ENCODE peak calls at places on chromosomes 7 and 10, in eight cellular contexts. D is IMR-90, H is fibroblast of lung, W is suprapubic skin, F is mammary epithelial cell, B is esophagus squamous epithelium, S is breast epithelium, T is heart left ventricle. N is an unnamed sample.

GRCh38 chr10:111109506-111110242 is 32.8 kb downstream of the ADRA2A start:
- DNase-seq in D (no peak), H (no peak), W (no peak), F (no peak), B (no peak), S (no peak), T (no peak), N (no peak)

GRCh38 chr10:18122753-18123152 is 17.5 kb upstream of the CACNB2 start:
- DNase-seq in D (no peak), H (no peak), W (no peak), F (no peak), B (no peak), S (no peak), T (no peak), N (no peak)

GRCh38 chr7:48285365-48285764 is 114.1 kb downstream of the ABCA13 start:
- DNase-seq in D (peak; percentile 83), H (peak; percentile 48), W (no peak), F (peak; percentile 63), B (no peak), S (no peak), T (no peak), N (no peak)

GRCh38 chr7:155734445-155734809 is 77.8 kb downstream of the SHH start:
- DNase-seq in D (no peak), H (peak; percentile 47), W (no peak), F (peak; percentile 19), B (no peak), S (no peak), T (no peak), N (no peak)

GRCh38 chr7:77327067-77327931 is 88.8 kb downstream of the GSAP start:
- DNase-seq in D (peak; percentile 91), H (peak; percentile 51), W (peak; percentile 74), F (peak; percentile 74), B (no peak), S (peak; percentile 26), T (peak; percentile 65), N (no peak)

GRCh38 chr7:29888006-29888405 is 81.7 kb downstream of the WIPF3 start:
- DNase-seq in D (no peak), H (no peak), W (no peak), F (no peak), B (no peak), S (no peak), T (no peak), N (no peak)

GRCh38 chr7:44849277-44850210 is 1.7 kb upstream of the H2AZ2 start:
- DNase-seq in D (peak; percentile 66), H (peak; percentile 86), W (no peak), F (peak; percentile 36), B (no peak), S (no peak), T (no peak), N (no peak)

GRCh38 chr10:89301721-89302445 is at the start of gene IFIT2:
- DNase-seq in D (peak; percentile 80), H (peak; percentile 77), W (no peak), F (peak; percentile 66), B (no peak), S (no peak), T (peak; percentile 58), N (peak; percentile 55)

GRCh38 chr7:74612015-74612829 is 45.3 kb upstream of the GTF2I start:
- DNase-seq in D (no peak), H (peak; percentile 59), W (no peak), F (peak; percentile 86), B (no peak), S (peak; percentile 94), T (no peak), N (no peak)

GRCh38 chr7:111750168-111750715 is 187.9 kb upstream of the IMMP2L start:
- DNase-seq in D (no peak), H (no peak), W (no peak), F (no peak), B (no peak), S (no peak), T (no peak), N (no peak)

GRCh38 chr10:4443419-4443818 is 382.6 kb upstream of the AKR1E2 start:
- DNase-seq in D (no peak), H (no peak), W (no peak), F (no peak), B (no peak), S (no peak), T (no peak), N (no peak)

GRCh38 chr7:36623247-36623646 is 101.0 kb downstream of the AOAH start:
- DNase-seq in D (no peak), H (no peak), W (no peak), F (no peak), B (no peak), S (no peak), T (no peak), N (no peak)

GRCh38 chr7:16023046-16023445 is 336.6 kb upstream of the MEOX2 start:
- DNase-seq in D (no peak), H (no peak), W (no peak), F (no peak), B (no peak), S (no peak), T (no peak), N (no peak)

GRCh38 chr10:19970707-19971106 is 154.5 kb downstream of the PLXDC2 start:
- DNase-seq in D (no peak), H (no peak), W (no peak), F (no peak), B (no peak), S (no peak), T (no peak), N (no peak)

GRCh38 chr10:121077331-121077730 is 226.2 kb downstream of the WDR11 start:
- DNase-seq in D (no peak), H (peak; percentile 31), W (peak; percentile 80), F (peak; percentile 78), B (no peak), S (peak; percentile 62), T (no peak), N (no peak)

GRCh38 chr7:150481207-150481920 is 30.9 kb downstream of the GIMAP8 start:
- DNase-seq in D (no peak), H (no peak), W (no peak), F (no peak), B (no peak), S (no peak), T (no peak), N (peak; percentile 65)

GRCh38 chr10:34474060-34474376 is 341.1 kb downstream of the PARD3 start:
- DNase-seq in D (peak; percentile 74), H (peak; percentile 21), W (no peak), F (peak; percentile 77), B (no peak), S (no peak), T (no peak), N (no peak)

GRCh38 chr7:158353606-158354570 is 233.7 kb downstream of the PTPRN2 start:
- DNase-seq in D (no peak), H (no peak), W (peak; percentile 25), F (no peak), B (no peak), S (no peak), T (no peak), N (peak; percentile 32)
- TF ChIP-seq CTCF in D (peak; percentile 2), H (no peak), W (no peak), F (peak; percentile 22), B (peak; percentile 67), S (no peak), T (no peak), N (no peak)

GRCh38 chr7:93203496-93203895 is 22.8 kb downstream of the HEPACAM2 start:
- DNase-seq in D (no peak), H (no peak), W (no peak), F (no peak), B (no peak), S (no peak), T (no peak), N (no peak)

GRCh38 chr7:93202594-93203273 is 23.5 kb downstream of the HEPACAM2 start:
- DNase-seq in D (no peak), H (no peak), W (no peak), F (no peak), B (no peak), S (no peak), T (no peak), N (no peak)

GRCh38 chr7:93205046-93205445 is 21.2 kb downstream of the HEPACAM2 start:
- DNase-seq in D (no peak), H (no peak), W (no peak), F (peak; percentile 20), B (no peak), S (no peak), T (no peak), N (no peak)
- H3K27ac ChIP-seq in D (no peak overlapping the region), H (no peak overlapping the region), W (no peak overlapping the region), F (no peak overlapping the region), B (no peak overlapping the region), S (no peak overlapping the region), T (no peak overlapping the region), N (no peak overlapping the region)

DNA sequence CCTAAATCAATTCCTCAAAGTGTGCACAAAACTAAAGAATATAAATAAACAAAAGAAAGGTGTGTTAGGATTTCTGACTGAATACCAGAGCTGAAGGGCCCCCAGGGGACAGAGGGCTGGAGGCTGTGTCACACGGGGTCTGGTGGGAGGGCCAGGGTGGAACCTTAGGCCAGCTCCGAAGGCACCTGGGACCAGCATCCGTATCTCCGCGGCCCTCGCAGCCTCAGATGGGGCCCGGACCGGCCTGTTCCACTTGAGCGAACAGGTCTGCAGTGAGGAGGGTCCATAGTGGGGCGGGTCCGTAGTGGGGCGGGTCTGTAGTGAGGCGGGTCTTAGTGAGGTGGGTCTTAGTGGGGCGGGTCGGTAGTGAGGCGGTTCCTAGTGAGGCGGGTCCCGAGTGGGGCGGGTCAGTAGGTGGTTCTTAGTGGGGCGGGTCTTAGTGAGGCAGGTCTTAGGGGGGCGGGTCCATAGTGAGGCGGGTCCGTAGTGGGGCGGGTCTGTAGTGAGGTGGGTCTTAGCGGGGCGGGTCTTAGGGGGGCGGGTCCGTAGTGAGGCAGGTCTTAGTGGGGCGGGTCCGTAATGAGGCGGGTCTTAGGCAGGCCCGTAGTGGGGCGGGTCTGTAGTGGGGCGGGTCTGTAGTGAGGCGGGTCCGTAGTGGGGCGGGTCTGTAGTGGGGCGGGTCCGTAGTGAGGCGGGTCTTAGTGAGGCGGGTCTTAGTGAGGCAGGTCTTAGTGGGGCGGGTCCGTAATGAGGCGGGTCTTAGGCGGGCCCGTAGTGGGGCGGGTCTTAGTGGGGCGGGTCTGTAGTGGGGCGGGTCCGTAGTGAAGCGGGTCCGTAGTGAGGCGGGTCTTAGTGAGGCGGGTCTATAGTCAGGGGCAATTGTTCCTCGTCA is 15.1 kb downstream of the GPR146 start:
- DNase-seq in D (no peak), H (no peak), W (peak; percentile 82), F (no peak), B (no peak), S (peak; percentile 39), T (no peak), N (no peak)
- H3K4me3 ChIP-seq in D (no peak overlapping the region), H (no peak overlapping the region), W (peak overlapping the region; percentile 5), F (no peak overlapping the region), B (peak overlapping the region; percentile 1), S (no peak overlapping the region), T (no peak overlapping the region), N (no peak overlapping the region)

DNA sequence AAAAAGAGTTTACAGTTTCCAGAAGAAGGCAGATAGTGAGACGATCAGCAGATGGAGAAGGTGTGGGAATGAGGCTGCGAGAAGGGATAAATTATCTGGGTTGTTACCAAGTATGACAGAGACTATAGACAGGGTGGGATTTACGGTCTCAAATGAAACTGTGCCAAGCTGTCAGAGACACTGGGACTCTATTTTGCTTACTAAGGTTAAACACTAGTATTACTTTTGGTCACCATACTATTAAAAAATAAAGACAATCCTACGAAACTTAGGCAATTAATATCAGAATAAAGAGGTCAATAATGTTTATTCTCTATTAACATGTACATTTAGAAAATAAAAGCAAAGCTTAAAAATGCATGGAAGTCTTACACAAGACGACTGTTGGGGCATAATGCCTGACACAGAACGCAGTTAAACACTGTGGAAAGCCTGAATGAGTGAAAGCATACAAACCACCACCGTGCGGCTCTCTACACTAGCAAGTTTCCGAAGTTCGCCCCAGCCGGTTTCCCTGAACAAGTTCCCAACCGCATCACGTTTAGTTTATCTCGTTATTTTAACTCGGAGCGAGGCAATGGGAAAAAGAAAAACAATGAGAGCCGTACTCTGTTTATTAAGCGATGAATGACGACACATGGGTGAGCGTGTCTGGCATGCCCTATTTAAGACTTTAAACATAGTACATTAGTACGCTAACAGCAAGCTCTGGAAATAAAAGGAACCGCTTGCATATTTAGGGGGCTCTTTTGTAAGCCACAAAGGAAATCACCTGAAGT is 911 bp upstream of the CC2D2B start:
- DNase-seq in D (peak; percentile 67), H (peak; percentile 65), W (peak; percentile 61), F (peak; percentile 56), B (no peak), S (no peak), T (no peak), N (peak; percentile 34)
- TF ChIP-seq CTCF in D (peak; percentile 8), H (peak; percentile 35), W (no peak), F (peak; percentile 11), B (no peak), S (no peak), T (no peak), N (no peak)